ENCODE peak calls at places on chromosomes 7 and 10, in eight cellular contexts. T, L, R, W, Z, I, O and F are unnamed samples.

GRCh38 chr10:32077896-32078295 is 21.7 kb upstream of the KIF5B start:
- DNase-seq in T (no peak), I (peak; percentile 56), W (no peak), O (no peak), R (peak; percentile 87), L (no peak), Z (peak; percentile 28), F (no peak)

GRCh38 chr10:132210766-132211165 is 24.0 kb downstream of the DPYSL4 start:
- DNase-seq in Z (no peak), L (no peak), W (no peak), O (no peak), R (no peak), I (no peak), T (no peak), F (no peak)

GRCh38 chr10:79321951-79322350 is 25.3 kb upstream of the PPIF start:
- DNase-seq in T (no peak), I (no peak), L (no peak), R (no peak), O (no peak), W (no peak), Z (no peak), F (no peak)

GRCh38 chr7:105611856-105612775 is 30.8 kb upstream of the EFCAB10 start:
- DNase-seq in W (no peak), R (no peak), T (no peak), I (peak; percentile 36), O (no peak), L (no peak), Z (no peak), F (no peak)

GRCh38 chr10:72087392-72087968 is 871 bp downstream of the SPOCK2 start:
- DNase-seq in L (no peak), Z (no peak), T (no peak), R (peak; percentile 47), O (no peak), W (peak; percentile 39), I (no peak), F (no peak)

GRCh38 chr10:46236941-46237681 is 49.7 kb upstream of the ANTXRL start:
- DNase-seq in O (peak; percentile 67), I (no peak), T (no peak), R (no peak), L (no peak), W (no peak), Z (no peak), F (peak; percentile 5)

GRCh38 chr10:34286136-34286739 is 528.9 kb downstream of the PARD3 start:
- DNase-seq in I (no peak), T (no peak), L (no peak), W (no peak), Z (no peak), O (no peak), R (peak; percentile 55), F (no peak)

GRCh38 chr10:34526758-34527730 is 288.1 kb downstream of the PARD3 start:
- DNase-seq in W (no peak), I (no peak), R (peak; percentile 45), L (no peak), Z (no peak), O (no peak), T (no peak), F (no peak)

GRCh38 chr7:66043681-66044497 is 31.7 kb upstream of the ASL start:
- DNase-seq in T (peak; percentile 15), I (no peak), R (peak; percentile 54), L (peak; percentile 78), O (no peak), W (peak; percentile 72), Z (peak; percentile 23), F (peak; percentile 84)

GRCh38 chr7:77698042-77698625 is 1.9 kb downstream of the RSBN1L start:
- DNase-seq in Z (no peak), L (no peak), R (no peak), T (no peak), W (no peak), O (no peak), I (no peak), F (no peak)

GRCh38 chr7:80611779-80612178 is 26.7 kb upstream of the CD36 start:
- DNase-seq in Z (no peak), W (no peak), I (no peak), R (peak; percentile 92), T (no peak), O (no peak), L (peak; percentile 60), F (peak; percentile 75)

GRCh38 chr10:133126431-133127290 is 33.4 kb upstream of the KNDC1 start:
- DNase-seq in T (no peak), L (peak; percentile 33), I (no peak), R (no peak), W (peak; percentile 6), O (no peak), Z (no peak), F (no peak)

GRCh38 chr7:29113384-29114102 is 32.8 kb downstream of the CPVL start:
- DNase-seq in W (peak; percentile 30), T (no peak), O (no peak), R (no peak), L (no peak), I (peak; percentile 23), Z (no peak), F (peak; percentile 22)

GRCh38 chr10:11551915-11552602 is 59.4 kb downstream of the USP6NL start:
- DNase-seq in L (no peak), R (peak; percentile 33), W (no peak), O (no peak), Z (no peak), I (peak; percentile 21), T (peak; percentile 37), F (no peak)

GRCh38 chr7:26616235-26616634 is 248.2 kb downstream of the SKAP2 start:
- DNase-seq in I (no peak), R (no peak), T (peak; percentile 51), L (no peak), W (no peak), O (no peak), Z (no peak), F (no peak)

DNA sequence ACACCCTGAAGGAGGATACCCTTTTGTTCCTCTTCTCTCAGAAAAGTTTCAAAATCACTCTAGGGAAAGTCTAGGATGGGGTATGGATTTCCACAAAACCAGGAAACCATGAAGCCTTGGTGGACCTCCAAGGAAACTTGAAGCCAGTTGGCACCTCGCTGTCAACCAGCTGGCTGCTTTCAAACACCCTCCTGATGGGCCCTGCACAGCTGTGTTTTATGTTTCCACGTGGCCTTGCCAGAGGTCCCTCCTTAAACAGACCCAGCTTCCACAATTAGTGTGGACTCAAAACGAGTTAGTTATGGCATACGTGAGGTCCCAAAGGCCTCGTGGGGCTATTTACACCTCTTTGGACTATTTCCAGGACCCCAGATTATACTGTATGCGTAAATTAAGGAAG is 5.9 kb downstream of the PPP1R3A start:
- DNase-seq in Z (no peak), R (no peak), O (no peak), W (no peak), T (no peak), I (no peak), L (no peak), F (no peak)
- TF ChIP-seq POLR2A in Z (no peak), R (no peak), O (no peak), W (no peak), T (no peak), I (no peak), L (no peak), F (no peak)

GRCh38 chr10:75229961-75230360 is 5.8 kb downstream of the COMTD1 start:
- DNase-seq in R (no peak), I (no peak), T (no peak), L (no peak), Z (no peak), O (no peak), W (no peak), F (no peak)

GRCh38 chr10:75234017-75234682 is 1.6 kb downstream of the COMTD1 start:
- DNase-seq in O (no peak), R (peak; percentile 95), T (peak; percentile 100), W (peak; percentile 99), I (peak; percentile 95), Z (peak; percentile 92), L (peak; percentile 99), F (peak; percentile 99)

GRCh38 chr10:75233444-75234016 is 2.2 kb downstream of the COMTD1 start:
- DNase-seq in I (no peak), Z (no peak), T (no peak), L (no peak), W (no peak), O (no peak), R (peak; percentile 47), F (no peak)

GRCh38 chr10:75230600-75231038 is 5.1 kb downstream of the COMTD1 start:
- DNase-seq in R (peak; percentile 96), T (peak; percentile 88), W (peak; percentile 94), Z (peak; percentile 91), O (no peak), L (peak; percentile 92), I (peak; percentile 76), F (peak; percentile 92)

GRCh38 chr10:75231672-75232581 is 3.8 kb downstream of the COMTD1 start:
- DNase-seq in W (no peak), I (no peak), L (no peak), R (no peak), T (no peak), O (no peak), Z (no peak), F (no peak)
- TF ChIP-seq POLR2A in W (no peak), I (no peak), L (no peak), R (no peak), T (peak; percentile 88), O (no peak), Z (no peak), F (no peak)

DNA sequence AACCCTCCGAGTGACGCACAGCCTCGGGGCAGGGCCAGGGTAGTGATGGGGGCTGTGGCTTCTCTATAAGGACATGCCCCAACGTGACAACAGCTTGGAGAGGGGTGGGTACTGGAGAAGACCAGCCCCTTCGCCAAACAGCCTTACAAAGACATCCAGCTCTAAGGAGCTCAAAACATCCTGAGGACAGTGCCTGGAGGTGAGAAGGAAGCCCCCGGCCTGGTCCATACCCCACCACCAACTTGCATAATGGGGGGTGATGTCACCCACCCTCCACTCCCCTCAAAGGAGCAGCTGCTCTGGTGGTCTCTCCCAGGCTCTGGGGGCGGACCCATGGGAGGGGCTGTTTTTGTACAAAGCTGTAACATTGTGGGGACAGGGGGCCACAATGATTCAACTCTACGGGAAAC is 15.1 kb downstream of the PRSS2 start:
- DNase-seq in R (no peak), I (no peak), Z (no peak), L (no peak), T (peak; percentile 30), O (no peak), W (peak; percentile 37), F (no peak)
- TF ChIP-seq POLR2A in R (no peak), I (no peak), Z (no peak), L (no peak), T (no peak), O (no peak), W (peak; percentile 49), F (no peak)

GRCh38 chr7:122691569-122692235 is 7.2 kb downstream of the RNF133 start:
- DNase-seq in R (no peak), W (no peak), O (no peak), I (no peak), Z (no peak), T (no peak), L (no peak), F (no peak)

GRCh38 chr7:122689346-122690109 is 9.4 kb downstream of the RNF133 start:
- DNase-seq in R (no peak), Z (no peak), O (no peak), W (no peak), L (no peak), T (no peak), I (no peak), F (no peak)

GRCh38 chr7:122684504-122684903 is 14.4 kb downstream of the RNF133 start:
- DNase-seq in R (no peak), L (no peak), W (no peak), O (no peak), Z (no peak), I (no peak), T (no peak), F (no peak)

GRCh38 chr7:122686360-122686878 is 12.5 kb downstream of the RNF133 start:
- DNase-seq in O (no peak), I (no peak), R (no peak), W (no peak), T (no peak), L (no peak), Z (no peak), F (no peak)

GRCh38 chr7:122688385-122688998 is 10.4 kb downstream of the RNF133 start:
- DNase-seq in R (no peak), W (no peak), L (no peak), Z (no peak), I (no peak), T (no peak), O (no peak), F (no peak)
- TF ChIP-seq POLR2A in R (no peak), W (no peak), L (no peak), Z (no peak), I (no peak), T (no peak), O (no peak), F (no peak)